ENCODE peak calls at places on chromosomes 16 and 17, in nine cellular contexts. W is MM.1S; A is WTC11; C is GM03348; V is SK-N-SH; M is activated naive CD4-positive, alpha-beta T cell treated with anti-CD3 and anti-CD28 coated beads, Interleukin-2, amount 50 U/mL, for 16 hours; R is glomerular endothelial cell; Y is thoracic aorta; Q is iris pigment epithelial cell. P is an unnamed sample.

GRCh38 chr17:55772086-55772485 is 21.2 kb downstream of the PCTP start:
- DNase-seq in R (no peak), A (no peak), W (no peak), C (no peak), Q (no peak), M (no peak), V (no peak), Y (no peak), P (no peak)

GRCh38 chr16:88685156-88686061 is 898 bp downstream of the SNAI3 start:
- DNase-seq in W (peak), Q (peak), R (no peak), C (peak), V (peak), M (peak), A (peak), Y (no peak), P (no peak)

GRCh38 chr16:67111951-67112444 is 2.3 kb downstream of the PHAF1 start:
- DNase-seq in C (no peak), Y (no peak), A (no peak), M (no peak), Q (no peak), W (no peak), V (no peak), R (no peak), P (no peak)

GRCh38 chr16:70694088-70694487 is 8.2 kb upstream of the MTSS2 start:
- DNase-seq in V (no peak), C (peak), W (no peak), M (no peak), Q (peak), Y (no peak), A (peak), R (no peak), P (no peak)

GRCh38 chr16:495127-495748 is 32.3 kb upstream of the CAPN15 start:
- DNase-seq in A (peak), R (no peak), V (peak), C (peak), Y (no peak), Q (peak), W (no peak), M (no peak), P (no peak)

GRCh38 chr16:55051571-55051970 is 120.9 kb downstream of the IRX5 start:
- DNase-seq in R (no peak), V (no peak), A (no peak), Y (no peak), C (no peak), Q (no peak), M (no peak), W (no peak), P (no peak)

GRCh38 chr17:30253316-30253715 is 17.8 kb upstream of the SLC6A4 start:
- DNase-seq in W (no peak), M (no peak), V (no peak), Y (no peak), C (no peak), A (no peak), Q (no peak), R (no peak), P (no peak)

GRCh38 chr16:30923554-30924085 is at the start of gene FBXL19:
- DNase-seq in Q (no peak), M (no peak), V (peak), A (peak), W (no peak), Y (no peak), C (no peak), R (no peak), P (peak)

GRCh38 chr17:79082311-79083190 is 7.9 kb downstream of the ENGASE start:
- DNase-seq in C (peak), V (peak), W (no peak), M (peak), R (no peak), Q (peak), Y (no peak), A (peak), P (peak)

GRCh38 chr17:58605986-58606385 is 85.9 kb downstream of the TEX14 start:
- DNase-seq in R (no peak), Q (no peak), W (no peak), Y (no peak), A (no peak), C (no peak), V (no peak), M (no peak), P (no peak)